ENCODE peak calls at places on chromosome 4, in six cellular contexts. T, B, A, O, R and Q are unnamed samples.

GRCh38 chr4:68163754-68164153 is 34.1 kb upstream of the TMPRSS11F start:
- DNase-seq in T (no peak), B (no peak), A (no peak), O (no peak), R (no peak), Q (no peak)

GRCh38 chr4:98203406-98204235 is 57.6 kb upstream of the RAP1GDS1 start:
- DNase-seq in T (no peak), B (no peak), A (no peak), O (no peak), R (no peak), Q (no peak)

GRCh38 chr4:88098993-88099752 is 59.3 kb downstream of the ABCG2 start:
- DNase-seq in T (no peak), B (no peak), A (no peak), O (no peak), R (no peak), Q (no peak)

GRCh38 chr4:40887690-40888089 is 137.9 kb downstream of the NSUN7 start:
- DNase-seq in T (peak; percentile 98), B (no peak), A (peak; percentile 95), O (no peak), R (no peak), Q (peak; percentile 97)

GRCh38 chr4:127759893-127760292 is 22.2 kb upstream of the HSPA4L start:
- DNase-seq in T (peak; percentile 37), B (no peak), A (no peak), O (no peak), R (no peak), Q (no peak)

GRCh38 chr4:83890231-83890630 is 354.3 kb downstream of the GPAT3 start:
- DNase-seq in T (peak; percentile 8), B (no peak), A (no peak), O (no peak), R (no peak), Q (peak; percentile 70)

GRCh38 chr4:849478-850175 is 23.7 kb upstream of the CPLX1 start:
- DNase-seq in T (no peak), B (no peak), A (no peak), O (no peak), R (peak; percentile 10), Q (no peak)

GRCh38 chr4:39978378-39978775 is 666 bp upstream of the PDS5A start:
- DNase-seq in T (no peak), B (no peak), A (no peak), O (no peak), R (no peak), Q (no peak)

GRCh38 chr4:985123-985830 is 1.6 kb upstream of the IDUA start:
- DNase-seq in T (no peak), B (peak; percentile 80), A (peak; percentile 35), O (no peak), R (peak; percentile 71), Q (peak; percentile 29)

GRCh38 chr4:57220734-57221133 is 110.5 kb upstream of the IGFBP7 start:
- DNase-seq in T (no peak), B (no peak), A (no peak), O (no peak), R (no peak), Q (no peak)

GRCh38 chr4:60723796-60724195 is 476.3 kb upstream of the ADGRL3 start:
- DNase-seq in T (no peak), B (no peak), A (peak; percentile 24), O (no peak), R (no peak), Q (no peak)
- H3K4me3 ChIP-seq in T (no peak overlapping the region), B (no peak overlapping the region), A (no peak overlapping the region), O (no peak overlapping the region), R (no peak overlapping the region), Q (no peak overlapping the region)

GRCh38 chr4:158885564-158885963 is 116.7 kb downstream of the FNIP2 start:
- DNase-seq in T (no peak), B (no peak), A (no peak), O (no peak), R (no peak), Q (no peak)
- H3K4me3 ChIP-seq in T (no peak overlapping the region), B (no peak overlapping the region), A (no peak overlapping the region), O (no peak overlapping the region), R (no peak overlapping the region), Q (no peak overlapping the region)

DNA sequence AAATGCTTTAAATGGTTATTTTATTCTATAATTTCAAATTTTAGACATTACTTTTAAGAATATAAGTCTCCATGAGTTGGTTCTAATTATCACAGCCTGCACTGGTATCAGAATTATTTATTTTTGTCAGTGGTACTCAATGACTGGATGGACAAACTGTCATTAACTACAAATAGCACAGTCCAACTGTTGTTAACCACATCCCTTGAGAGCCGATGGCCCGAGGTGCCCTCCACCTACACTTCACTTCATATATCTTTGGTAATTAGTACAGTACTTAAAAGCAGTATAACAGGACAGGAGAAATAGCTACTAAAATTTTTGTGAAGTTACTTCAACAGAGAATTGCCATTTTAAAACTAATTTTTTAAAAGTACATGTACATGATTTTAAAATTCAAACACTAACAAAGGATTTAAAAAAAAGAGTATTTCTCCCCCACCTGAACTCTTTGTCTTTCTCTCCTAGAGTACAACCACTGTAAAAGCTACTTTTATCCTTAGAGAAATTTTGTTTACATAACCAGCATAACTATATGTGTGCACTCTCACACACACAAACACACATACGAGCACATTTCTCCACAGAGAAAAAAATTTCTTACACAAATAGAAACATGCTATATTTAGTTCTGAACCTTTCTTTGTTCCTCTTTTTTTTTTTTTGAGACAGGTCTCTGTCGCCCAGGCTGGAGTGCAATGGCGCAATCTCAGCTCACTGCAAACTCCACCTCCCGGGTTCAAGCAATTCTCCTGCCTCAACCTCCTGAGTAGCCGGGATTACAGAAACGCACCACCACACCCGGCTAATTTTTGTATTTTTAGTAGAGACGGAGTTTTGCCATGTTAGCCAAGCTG is 6.5 kb downstream of the TIFA start:
- DNase-seq in T (no peak), B (no peak), A (no peak), O (no peak), R (no peak), Q (peak; percentile 44)
- H3K4me3 ChIP-seq in T (no peak overlapping the region), B (no peak overlapping the region), A (no peak overlapping the region), O (no peak overlapping the region), R (no peak overlapping the region), Q (no peak overlapping the region)

DNA sequence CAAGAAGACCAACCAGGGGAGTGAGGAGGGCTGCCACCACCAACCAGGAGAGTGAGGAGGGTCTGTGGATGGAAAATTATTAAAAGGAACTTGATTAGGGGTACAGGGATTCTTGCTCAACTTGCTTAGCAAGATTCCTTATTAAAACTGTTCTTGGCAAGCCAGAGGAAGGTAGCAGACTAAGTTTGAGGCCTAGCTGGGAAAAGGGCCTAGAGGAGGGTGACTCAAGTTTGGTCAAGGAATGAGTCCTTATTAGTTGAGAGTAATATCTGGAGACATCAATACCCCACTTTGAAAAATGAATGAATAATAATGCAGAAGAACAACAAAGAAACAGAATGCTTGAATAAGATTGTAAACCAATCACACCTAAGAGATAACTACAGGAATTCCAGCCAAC is 612.4 kb upstream of the ZFP42 start:
- DNase-seq in T (no peak), B (no peak), A (no peak), O (no peak), R (no peak), Q (no peak)
- H3K4me3 ChIP-seq in T (no peak overlapping the region), B (no peak overlapping the region), A (no peak overlapping the region), O (no peak overlapping the region), R (no peak overlapping the region), Q (no peak overlapping the region)